ENCODE peak calls at places on chromosomes 6 and 20, in five cellular contexts. P is H1, Q is GM12878, Z is K562, A is GM12891. R is an unnamed sample.

GRCh38 chr6:34063641-34064040 is 82.2 kb downstream of the GRM4 start:
- DNase-seq in Z (no peak), P (no peak), A (no peak), Q (no peak), R (no peak)

GRCh38 chr6:106102967-106103727 is 17.0 kb downstream of the PRDM1 start:
- DNase-seq in P (no peak), Z (no peak), Q (no peak), A (no peak), R (no peak)

GRCh38 chr20:58420798-58421496 is 31.9 kb downstream of the VAPB start:
- DNase-seq in P (no peak), A (no peak), Q (no peak), Z (no peak), R (no peak)

GRCh38 chr6:78570044-78570443 is 297.3 kb upstream of the IRAK1BP1 start:
- DNase-seq in P (peak; percentile 45), Z (no peak), A (no peak), Q (no peak), R (no peak)

GRCh38 chr6:41306187-41306854 is 19.8 kb upstream of the TREM1 start:
- DNase-seq in Z (peak; percentile 65), A (no peak), P (no peak), Q (no peak), R (no peak)

GRCh38 chr6:506508-506907 is 115.0 kb downstream of the IRF4 start:
- DNase-seq in Q (no peak), Z (no peak), A (no peak), P (no peak), R (no peak)

GRCh38 chr20:64101731-64102621 is 5.4 kb downstream of the NPBWR2 start:
- DNase-seq in P (peak; percentile 94), Z (peak; percentile 95), A (peak; percentile 90), Q (no peak), R (peak; percentile 89)

GRCh38 chr6:56803594-56803993 is 151.3 kb upstream of the BEND6 start:
- DNase-seq in A (no peak), P (no peak), Z (no peak), Q (no peak), R (no peak)

GRCh38 chr6:34663887-34664269 is 32.7 kb downstream of the ILRUN start:
- DNase-seq in Q (no peak), Z (no peak), P (no peak), A (no peak), R (no peak)

GRCh38 chr6:106069478-106069877 is 16.7 kb upstream of the PRDM1 start:
- DNase-seq in Z (no peak), Q (no peak), A (no peak), P (no peak), R (no peak)

GRCh38 chr6:55918639-55919038 is 43.2 kb upstream of the BMP5 start:
- DNase-seq in Z (no peak), A (no peak), Q (no peak), P (no peak), R (no peak)

GRCh38 chr20:38426006-38426405 is 9.1 kb downstream of the SNHG17 start:
- DNase-seq in Q (no peak), Z (no peak), A (no peak), P (no peak), R (no peak)

GRCh38 chr6:85186546-85187170 is 263.2 kb upstream of the NT5E start:
- DNase-seq in P (no peak), Q (no peak), A (no peak), Z (no peak), R (no peak)

GRCh38 chr6:42339991-42340401 is 111.7 kb downstream of the TRERF1 start:
- DNase-seq in Z (no peak), A (peak; percentile 49), P (no peak), Q (peak; percentile 57), R (peak; percentile 47)

GRCh38 chr6:148192310-148192709 is 150.3 kb upstream of the SASH1 start:
- DNase-seq in P (no peak), A (no peak), Z (no peak), Q (no peak), R (no peak)

GRCh38 chr20:33963756-33964155 is 30.0 kb upstream of the RALY start:
- DNase-seq in A (no peak), Q (no peak), Z (no peak), P (no peak), R (no peak)

GRCh38 chr6:153588328-153588727 is 450.7 kb upstream of the OPRM1 start:
- DNase-seq in Z (no peak), Q (no peak), A (no peak), P (no peak), R (no peak)

GRCh38 chr6:26033942-26034354 is 53.3 kb upstream of the HFE start:
- DNase-seq in A (no peak), P (no peak), Z (no peak), Q (no peak), R (no peak)

GRCh38 chr6:122399348-122400120 is at the start of gene HSF2:
- DNase-seq in A (peak; percentile 74), Q (peak; percentile 86), Z (peak; percentile 94), P (peak; percentile 85), R (peak; percentile 61)
- TF ChIP-seq POLR2A in A (peak; percentile 57), Q (peak; percentile 81), Z (peak; percentile 75), P (peak; percentile 78), R (peak; percentile 64)

DNA sequence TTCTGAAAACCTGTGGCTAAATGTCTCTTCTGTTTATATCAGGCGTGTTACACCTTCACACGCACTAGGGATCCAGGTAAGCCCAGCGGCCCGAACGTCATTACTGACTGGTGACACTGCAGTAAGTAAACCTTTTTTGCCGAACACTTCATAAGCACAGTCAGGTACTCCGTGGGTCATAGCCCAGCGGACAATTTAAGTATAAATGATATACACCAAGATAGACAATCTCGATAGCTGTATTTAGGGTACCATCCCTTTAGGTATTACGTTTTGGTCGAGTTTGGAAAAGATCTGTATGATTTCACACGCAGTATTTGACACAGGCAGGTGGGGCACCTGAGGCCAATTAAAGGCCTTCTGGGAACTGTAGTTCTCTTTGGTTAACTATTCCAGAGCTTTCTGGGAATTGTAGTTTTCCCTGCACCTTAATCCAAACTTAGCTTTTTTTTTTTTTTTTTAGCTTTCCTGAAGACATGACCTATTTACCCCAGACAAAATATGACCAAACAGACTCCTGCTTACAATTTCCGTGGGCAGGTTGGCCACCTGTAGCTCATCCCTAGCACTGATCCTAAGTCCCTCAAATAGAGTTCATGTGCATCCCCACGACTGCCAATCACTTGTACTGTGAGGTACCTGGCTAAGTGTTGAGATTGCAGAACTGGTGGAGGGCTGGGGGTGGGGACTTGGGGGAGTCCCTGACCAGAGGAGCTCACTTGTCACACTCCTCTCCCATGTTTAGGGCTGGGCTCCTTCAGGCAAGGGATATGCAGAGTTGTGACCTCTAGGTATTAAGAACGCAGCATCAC is 908 bp upstream of the EHMT2 start:
- DNase-seq in Q (no peak), P (peak; percentile 55), A (no peak), Z (no peak), R (no peak)
- TF ChIP-seq TAF1 in Q (no peak), P (no peak), A (no peak), Z (no peak), R (no peak)

DNA sequence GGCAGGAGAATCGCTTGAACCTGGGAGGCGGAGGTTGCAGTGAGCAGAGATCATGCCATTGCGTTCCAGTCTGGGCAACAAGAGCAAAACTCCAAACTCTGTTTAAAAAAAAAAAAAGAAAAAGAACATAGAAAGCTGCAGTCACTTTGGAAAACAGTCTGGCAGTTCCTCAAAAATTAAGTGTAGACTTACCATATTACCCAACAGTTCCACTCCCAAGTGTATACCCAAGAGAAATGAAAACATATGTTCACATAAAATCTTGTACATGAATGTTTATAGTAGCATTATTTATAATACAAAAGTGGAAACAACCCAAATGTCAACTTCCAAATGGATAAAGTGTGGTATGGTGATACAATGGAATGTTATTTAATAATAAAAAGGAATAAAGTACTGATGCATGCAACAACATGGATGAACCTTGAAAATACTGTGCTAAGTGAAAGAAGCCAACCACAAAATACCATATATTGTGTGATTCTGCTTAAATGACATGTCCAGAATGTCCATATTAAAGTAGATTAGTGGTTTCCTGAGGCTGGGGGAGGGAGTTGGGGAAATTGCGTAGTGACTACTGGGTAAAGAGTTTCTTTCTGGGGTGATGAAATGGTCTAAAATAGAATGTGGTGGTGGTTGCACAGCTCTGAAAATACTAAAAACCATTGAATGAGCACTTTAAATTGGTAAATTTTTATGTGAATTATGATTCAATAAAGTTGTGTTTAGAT is 62.9 kb downstream of the SUN5 start:
- DNase-seq in Q (no peak), A (no peak), Z (no peak), P (no peak), R (no peak)
- TF ChIP-seq POLR2A in Q (no peak), A (no peak), Z (no peak), P (no peak), R (no peak)

GRCh38 chr6:141077355-141078333 is 1055.1 kb upstream of the GJE1 start:
- DNase-seq in P (peak; percentile 50), A (no peak), Z (no peak), Q (no peak), R (no peak)
- TF ChIP-seq TAF1 in P (no peak), A (no peak), Z (no peak), Q (no peak), R (no peak)

R was measured in GM12892.